ENCODE peak calls at places on chromosomes 11 and 22, in seven cellular contexts. One of them, this sample, is unnamed.

GRCh38 chr11:58926695-58927094 is 12.6 kb upstream of the GLYATL1 start:
- DNase-seq in heart left ventricle: no peak
- DNase-seq in kidney: no peak
- DNase-seq in spleen: no peak
- DNase-seq in astrocyte of the spinal cord: peak; percentile 60
- DNase-seq in dorsolateral prefrontal cortex: no peak
- DNase-seq in GM23338: no peak
- DNase-seq in this sample: no peak

GRCh38 chr22:23137905-23138520 is 3.8 kb downstream of the RSPH14 start:
- DNase-seq in GM23338: no peak
- DNase-seq in spleen: no peak
- DNase-seq in heart left ventricle: no peak
- DNase-seq in dorsolateral prefrontal cortex: no peak
- DNase-seq in kidney: no peak
- DNase-seq in astrocyte of the spinal cord: peak; percentile 13
- DNase-seq in this sample: no peak

GRCh38 chr22:42343551-42344081 is 73.2 kb upstream of the TCF20 start:
- DNase-seq in spleen: no peak
- DNase-seq in heart left ventricle: no peak
- DNase-seq in astrocyte of the spinal cord: no peak
- DNase-seq in GM23338: peak; percentile 76
- DNase-seq in dorsolateral prefrontal cortex: no peak
- DNase-seq in kidney: no peak
- DNase-seq in this sample: no peak

GRCh38 chr11:68881320-68881719 is 22.3 kb downstream of the MRPL21 start:
- DNase-seq in heart left ventricle: no peak
- DNase-seq in dorsolateral prefrontal cortex: no peak
- DNase-seq in spleen: peak; percentile 7
- DNase-seq in kidney: no peak
- DNase-seq in astrocyte of the spinal cord: no peak
- DNase-seq in GM23338: no peak
- DNase-seq in this sample: no peak

GRCh38 chr22:21697866-21698265 is 32.1 kb downstream of the PPIL2 start:
- DNase-seq in GM23338: no peak
- DNase-seq in heart left ventricle: no peak
- DNase-seq in spleen: no peak
- DNase-seq in dorsolateral prefrontal cortex: no peak
- DNase-seq in astrocyte of the spinal cord: peak; percentile 37
- DNase-seq in kidney: no peak
- DNase-seq in this sample: no peak

GRCh38 chr11:105881027-105881426 is 141.0 kb downstream of the MSANTD4 start:
- DNase-seq in spleen: no peak
- DNase-seq in dorsolateral prefrontal cortex: no peak
- DNase-seq in GM23338: no peak
- DNase-seq in heart left ventricle: no peak
- DNase-seq in kidney: no peak
- DNase-seq in astrocyte of the spinal cord: no peak
- DNase-seq in this sample: no peak

GRCh38 chr22:39510529-39511149 is 8.5 kb downstream of the MIEF1 start:
- DNase-seq in GM23338: peak; percentile 77
- DNase-seq in heart left ventricle: no peak
- DNase-seq in astrocyte of the spinal cord: no peak
- DNase-seq in kidney: no peak
- DNase-seq in dorsolateral prefrontal cortex: no peak
- DNase-seq in spleen: no peak
- DNase-seq in this sample: no peak

GRCh38 chr11:92969634-92970347 is at the start of gene MTNR1B:
- DNase-seq in GM23338: peak; percentile 62
- DNase-seq in dorsolateral prefrontal cortex: no peak
- DNase-seq in astrocyte of the spinal cord: no peak
- DNase-seq in spleen: no peak
- DNase-seq in kidney: no peak
- DNase-seq in heart left ventricle: no peak
- DNase-seq in this sample: no peak

DNA sequence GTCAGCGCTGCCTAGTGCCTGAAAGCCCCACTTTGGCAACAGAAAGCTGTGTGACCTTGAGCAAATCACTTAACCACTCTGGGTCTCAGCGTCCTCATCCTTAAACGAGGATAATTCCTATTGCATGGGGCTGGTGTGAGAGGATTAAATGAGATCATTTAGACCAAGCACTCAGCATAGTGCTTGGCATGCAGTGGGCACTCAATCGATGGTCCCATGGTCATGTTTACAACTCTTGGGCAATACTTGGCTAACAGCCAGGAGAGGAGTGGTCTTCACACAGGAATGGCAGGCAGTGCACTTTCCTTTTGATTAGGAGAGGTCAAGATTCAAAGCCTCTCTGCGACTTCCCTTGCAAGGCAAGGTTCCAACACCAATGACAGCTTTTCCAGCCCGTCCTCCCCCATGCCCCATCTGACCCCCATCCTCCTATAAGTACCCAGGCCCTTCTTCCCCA is 14.1 kb downstream of the TNKS1BP1 start:
- DNase-seq in dorsolateral prefrontal cortex: no peak
- DNase-seq in kidney: no peak
- DNase-seq in astrocyte of the spinal cord: no peak
- DNase-seq in spleen: no peak
- DNase-seq in GM23338: no peak
- DNase-seq in heart left ventricle: no peak
- DNase-seq in this sample: peak; percentile 77
- H3K4me3 ChIP-seq in dorsolateral prefrontal cortex: peak overlapping the region; percentile 36
- H3K4me3 ChIP-seq in kidney: peak overlapping the region; percentile 7
- H3K4me3 ChIP-seq in astrocyte of the spinal cord: peak overlapping the region; percentile 45
- H3K4me3 ChIP-seq in spleen: peak overlapping the region; percentile 13
- H3K4me3 ChIP-seq in GM23338: peak overlapping the region; percentile 63
- H3K4me3 ChIP-seq in heart left ventricle: peak overlapping the region; percentile 39
- H3K4me3 ChIP-seq in this sample: peak overlapping the region; percentile 62

DNA sequence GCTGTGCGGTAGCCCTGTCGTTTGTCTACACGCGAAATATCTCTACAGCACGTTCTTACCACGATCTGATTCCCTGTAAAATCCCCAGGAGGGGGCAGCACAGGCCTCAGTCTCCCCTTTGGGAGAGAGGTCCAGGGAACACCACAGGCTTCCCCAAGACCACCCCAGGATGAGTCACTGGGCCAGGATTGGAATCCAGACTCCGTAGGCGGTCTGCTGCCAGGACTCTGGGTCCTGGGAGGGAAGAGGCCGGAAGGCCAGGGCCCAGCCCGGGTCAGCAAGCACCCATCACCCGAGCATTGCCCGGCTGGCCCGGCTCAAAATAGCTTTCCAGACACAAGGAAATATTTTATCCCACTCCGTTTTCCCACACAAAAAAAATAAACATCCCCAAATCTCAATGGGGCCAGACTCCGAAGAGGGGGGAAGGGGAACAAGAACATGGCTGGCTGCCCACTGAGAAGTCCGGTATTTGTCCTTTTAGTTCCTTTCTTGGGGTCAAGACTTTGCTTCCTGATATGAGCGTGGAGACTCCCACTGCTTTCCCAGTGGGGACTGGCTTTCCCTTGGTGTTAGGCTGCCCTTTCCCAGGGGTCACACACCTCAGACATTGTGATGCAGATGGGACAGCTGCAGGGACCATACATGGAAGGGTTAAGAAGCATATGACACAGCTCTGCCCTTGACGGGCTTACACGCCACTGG is 91.3 kb downstream of the LRRC32 start:
- DNase-seq in spleen: no peak
- DNase-seq in astrocyte of the spinal cord: peak; percentile 51
- DNase-seq in dorsolateral prefrontal cortex: no peak
- DNase-seq in kidney: peak; percentile 96
- DNase-seq in heart left ventricle: peak; percentile 85
- DNase-seq in GM23338: peak; percentile 55
- DNase-seq in this sample: peak; percentile 63
- TF ChIP-seq CTCF in spleen: peak; percentile 23
- TF ChIP-seq CTCF in astrocyte of the spinal cord: peak; percentile 26
- TF ChIP-seq CTCF in dorsolateral prefrontal cortex: peak; percentile 19
- TF ChIP-seq CTCF in kidney: peak; percentile 18
- TF ChIP-seq CTCF in heart left ventricle: peak; percentile 54
- TF ChIP-seq CTCF in GM23338: peak; percentile 47
- TF ChIP-seq CTCF in this sample: peak; percentile 54

GRCh38 chr11:64450168-64450560 is 91.2 kb downstream of the RPS6KA4 start:
- DNase-seq in astrocyte of the spinal cord: no peak
- DNase-seq in dorsolateral prefrontal cortex: no peak
- DNase-seq in kidney: no peak
- DNase-seq in heart left ventricle: no peak
- DNase-seq in GM23338: no peak
- DNase-seq in spleen: no peak
- DNase-seq in this sample: no peak
- H3K4me3 ChIP-seq in astrocyte of the spinal cord: no peak overlapping the region
- H3K4me3 ChIP-seq in dorsolateral prefrontal cortex: no peak overlapping the region
- H3K4me3 ChIP-seq in kidney: no peak overlapping the region
- H3K4me3 ChIP-seq in heart left ventricle: no peak overlapping the region
- H3K4me3 ChIP-seq in GM23338: no peak overlapping the region
- H3K4me3 ChIP-seq in spleen: no peak overlapping the region
- H3K4me3 ChIP-seq in this sample: no peak overlapping the region

GRCh38 chr22:48700180-48700565 is 1127.5 kb downstream of the BRD1 start:
- DNase-seq in spleen: no peak
- DNase-seq in heart left ventricle: no peak
- DNase-seq in dorsolateral prefrontal cortex: no peak
- DNase-seq in astrocyte of the spinal cord: no peak
- DNase-seq in GM23338: no peak
- DNase-seq in kidney: no peak
- DNase-seq in this sample: no peak

GRCh38 chr22:48702573-48703264 is 1125.0 kb downstream of the BRD1 start:
- DNase-seq in heart left ventricle: no peak
- DNase-seq in astrocyte of the spinal cord: no peak
- DNase-seq in dorsolateral prefrontal cortex: no peak
- DNase-seq in GM23338: no peak
- DNase-seq in kidney: peak; percentile 54
- DNase-seq in spleen: peak; percentile 67
- DNase-seq in this sample: no peak

GRCh38 chr22:48699531-48699930 is 1128.1 kb downstream of the BRD1 start:
- DNase-seq in dorsolateral prefrontal cortex: no peak
- DNase-seq in spleen: no peak
- DNase-seq in heart left ventricle: no peak
- DNase-seq in astrocyte of the spinal cord: no peak
- DNase-seq in kidney: no peak
- DNase-seq in GM23338: no peak
- DNase-seq in this sample: no peak

GRCh38 chr22:48701296-48702030 is 1126.2 kb downstream of the BRD1 start:
- DNase-seq in GM23338: no peak
- DNase-seq in astrocyte of the spinal cord: no peak
- DNase-seq in spleen: no peak
- DNase-seq in dorsolateral prefrontal cortex: no peak
- DNase-seq in heart left ventricle: no peak
- DNase-seq in kidney: peak; percentile 60
- DNase-seq in this sample: no peak

DNA sequence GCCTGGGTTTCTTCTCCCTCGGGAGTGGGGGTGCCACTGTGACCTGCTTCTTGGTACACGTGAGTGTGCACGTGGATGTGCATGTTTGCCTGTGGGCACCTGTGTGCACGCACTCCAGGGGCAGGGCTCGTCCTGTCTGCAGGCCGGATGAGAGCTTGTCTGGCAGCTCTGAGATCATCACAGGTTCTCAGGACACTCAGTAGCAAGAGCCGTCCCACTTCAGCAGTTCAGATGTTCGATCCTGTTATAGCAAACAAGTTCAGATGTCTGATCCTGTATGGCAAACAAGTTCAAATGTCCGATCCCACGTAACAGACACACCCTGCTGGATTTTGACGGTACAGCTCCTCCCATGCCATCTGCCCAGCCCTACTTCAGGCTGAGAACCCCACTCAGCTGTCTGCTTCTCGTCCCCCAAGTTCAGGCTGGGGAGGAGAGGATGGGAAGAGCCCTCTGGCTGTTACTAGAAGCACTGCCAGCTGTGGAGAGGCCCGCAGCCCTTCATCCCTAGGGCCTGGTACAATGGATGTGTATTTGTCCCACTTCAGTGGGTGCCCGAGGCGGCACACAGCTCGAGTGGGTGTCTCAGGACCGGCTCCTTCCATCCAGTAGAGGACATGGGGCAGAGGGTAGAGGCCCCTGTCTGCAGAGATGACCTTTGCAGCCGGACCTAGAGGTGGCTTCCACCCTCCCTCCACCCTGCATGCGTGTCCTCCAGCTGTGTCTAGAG is 1126.9 kb downstream of the BRD1 start:
- DNase-seq in heart left ventricle: no peak
- DNase-seq in kidney: peak; percentile 55
- DNase-seq in spleen: no peak
- DNase-seq in GM23338: no peak
- DNase-seq in dorsolateral prefrontal cortex: no peak
- DNase-seq in astrocyte of the spinal cord: no peak
- DNase-seq in this sample: no peak
- TF ChIP-seq CTCF in heart left ventricle: no peak
- TF ChIP-seq CTCF in kidney: no peak
- TF ChIP-seq CTCF in spleen: no peak
- TF ChIP-seq CTCF in GM23338: no peak
- TF ChIP-seq CTCF in dorsolateral prefrontal cortex: peak; percentile 58
- TF ChIP-seq CTCF in astrocyte of the spinal cord: no peak
- TF ChIP-seq CTCF in this sample: no peak

GRCh38 chr11:65928667-65929066 is 9.4 kb downstream of the DRAP1 start:
- DNase-seq in astrocyte of the spinal cord: no peak
- DNase-seq in kidney: no peak
- DNase-seq in heart left ventricle: no peak
- DNase-seq in dorsolateral prefrontal cortex: no peak
- DNase-seq in spleen: no peak
- DNase-seq in GM23338: no peak
- DNase-seq in this sample: no peak

GRCh38 chr11:65932558-65932919 is 12.7 kb upstream of the TSGA10IP start:
- DNase-seq in dorsolateral prefrontal cortex: no peak
- DNase-seq in heart left ventricle: no peak
- DNase-seq in spleen: no peak
- DNase-seq in GM23338: peak; percentile 82
- DNase-seq in kidney: no peak
- DNase-seq in astrocyte of the spinal cord: no peak
- DNase-seq in this sample: no peak

GRCh38 chr11:65925397-65925796 is 6.2 kb downstream of the DRAP1 start:
- DNase-seq in astrocyte of the spinal cord: no peak
- DNase-seq in dorsolateral prefrontal cortex: no peak
- DNase-seq in spleen: no peak
- DNase-seq in GM23338: no peak
- DNase-seq in kidney: no peak
- DNase-seq in heart left ventricle: no peak
- DNase-seq in this sample: no peak

GRCh38 chr11:65931773-65932557 is 12.7 kb downstream of the DRAP1 start:
- DNase-seq in dorsolateral prefrontal cortex: no peak
- DNase-seq in kidney: peak; percentile 12
- DNase-seq in astrocyte of the spinal cord: no peak
- DNase-seq in spleen: no peak
- DNase-seq in heart left ventricle: no peak
- DNase-seq in GM23338: peak; percentile 62
- DNase-seq in this sample: no peak

DNA sequence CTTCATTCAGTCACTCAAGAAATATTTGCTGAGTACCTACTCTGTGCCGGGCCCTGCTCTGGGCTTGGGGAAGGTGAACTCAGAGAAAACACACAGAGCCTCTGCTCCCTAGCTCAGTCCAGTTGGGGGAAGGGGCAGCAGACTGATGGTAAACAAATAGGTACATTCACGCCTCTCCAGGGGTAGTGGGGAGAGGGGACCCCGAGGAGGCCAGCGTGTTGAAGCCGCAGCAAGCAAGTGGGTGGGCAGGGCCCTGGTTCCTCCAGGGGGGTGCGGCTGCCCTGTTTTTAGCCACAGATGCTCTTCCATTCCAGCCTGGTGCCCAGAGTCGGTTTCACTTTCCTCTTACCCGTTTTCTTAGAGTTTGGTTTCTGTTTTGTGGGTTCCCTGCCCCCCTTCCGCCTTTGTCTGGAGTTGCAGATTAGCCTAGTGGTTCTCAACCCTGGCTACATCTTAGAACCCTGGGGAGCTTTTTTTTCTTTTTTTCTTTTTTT is 8.7 kb downstream of the DRAP1 start:
- DNase-seq in heart left ventricle: no peak
- DNase-seq in GM23338: no peak
- DNase-seq in dorsolateral prefrontal cortex: no peak
- DNase-seq in spleen: peak; percentile 89
- DNase-seq in astrocyte of the spinal cord: no peak
- DNase-seq in kidney: peak; percentile 53
- DNase-seq in this sample: no peak
- H3K4me3 ChIP-seq in heart left ventricle: no peak overlapping the region
- H3K4me3 ChIP-seq in GM23338: no peak overlapping the region
- H3K4me3 ChIP-seq in dorsolateral prefrontal cortex: no peak overlapping the region
- H3K4me3 ChIP-seq in spleen: peak overlapping the region; percentile 27
- H3K4me3 ChIP-seq in astrocyte of the spinal cord: no peak overlapping the region
- H3K4me3 ChIP-seq in kidney: no peak overlapping the region
- H3K4me3 ChIP-seq in this sample: no peak overlapping the region